ENCODE peak calls at places on chromosomes 2 and 18, in seven cellular contexts. D, M, E, X, F, Z and U are unnamed samples.

GRCh38 chr18:46344416-46345180 is 240.4 kb downstream of the HAUS1 start:
- DNase-seq in Z (no peak), X (no peak), F (no peak), M (no peak), E (no peak), D (no peak), U (no peak)

GRCh38 chr2:185979546-185980071 is 241.0 kb downstream of the FSIP2 start:
- DNase-seq in D (no peak), Z (no peak), E (peak; percentile 53), M (no peak), X (no peak), F (peak; percentile 32), U (no peak)

GRCh38 chr2:228700638-228701037 is 519.2 kb upstream of the SPHKAP start:
- DNase-seq in E (peak; percentile 10), D (no peak), X (no peak), F (peak; percentile 72), Z (no peak), M (no peak), U (no peak)

GRCh38 chr2:164606557-164606956 is 14.7 kb downstream of the GRB14 start:
- DNase-seq in D (no peak), F (no peak), E (peak; percentile 4), Z (no peak), X (peak; percentile 42), M (no peak), U (peak; percentile 48)

GRCh38 chr2:31270136-31270535 is 36.2 kb downstream of the EHD3 start:
- DNase-seq in E (peak; percentile 81), D (no peak), X (no peak), Z (no peak), M (no peak), F (no peak), U (no peak)

GRCh38 chr18:8685914-8686216 is 19.5 kb upstream of the MTCL1 start:
- DNase-seq in F (no peak), M (no peak), D (no peak), X (no peak), E (no peak), Z (no peak), U (no peak)

GRCh38 chr18:3923750-3924149 is 473.8 kb downstream of the TGIF1 start:
- DNase-seq in E (peak; percentile 23), X (no peak), Z (no peak), F (no peak), M (no peak), D (no peak), U (no peak)

GRCh38 chr18:53603281-53603680 is 621.2 kb downstream of the MBD2 start:
- DNase-seq in F (no peak), E (no peak), M (no peak), Z (no peak), D (no peak), X (no peak), U (no peak)

GRCh38 chr2:217742276-217742675 is 260.5 kb downstream of the TNS1 start:
- DNase-seq in D (no peak), E (no peak), F (no peak), Z (no peak), M (no peak), X (no peak), U (no peak)